ENCODE peak calls at places on chromosome 12, in eight cellular contexts. One of them, this sample, is unnamed.
A peak's percentile ranks its signal among the peaks of the same experiment; 100 is the strongest.

GRCh38 chr12:54967461-54967860 is 17.1 kb downstream of the TESPA1 start:
- DNase-seq in lower leg skin: peak; percentile 23
- DNase-seq in CD8-positive, alpha-beta T cell: no peak
- DNase-seq in GM12864: no peak
- DNase-seq in A673: no peak
- DNase-seq in AG10803: no peak
- DNase-seq in astrocyte of the cerebellum: no peak
- DNase-seq in hepatocyte: no peak
- DNase-seq in this sample: no peak

GRCh38 chr12:12333980-12334709 is 15.9 kb downstream of the MANSC1 start:
- DNase-seq in lower leg skin: no peak
- DNase-seq in CD8-positive, alpha-beta T cell: peak; percentile 78
- DNase-seq in GM12864: no peak
- DNase-seq in A673: peak; percentile 75
- DNase-seq in AG10803: peak; percentile 44
- DNase-seq in astrocyte of the cerebellum: no peak
- DNase-seq in hepatocyte: peak; percentile 67
- DNase-seq in this sample: peak; percentile 86

GRCh38 chr12:127500513-127500912 is 766.5 kb upstream of the TMEM132C start:
- DNase-seq in lower leg skin: no peak
- DNase-seq in CD8-positive, alpha-beta T cell: no peak
- DNase-seq in GM12864: no peak
- DNase-seq in A673: no peak
- DNase-seq in AG10803: no peak
- DNase-seq in astrocyte of the cerebellum: no peak
- DNase-seq in hepatocyte: no peak
- DNase-seq in this sample: no peak

GRCh38 chr12:80936642-80937390 is 918 bp downstream of the LIN7A start:
- DNase-seq in lower leg skin: no peak
- DNase-seq in CD8-positive, alpha-beta T cell: no peak
- DNase-seq in GM12864: peak; percentile 3
- DNase-seq in A673: peak; percentile 64
- DNase-seq in AG10803: peak; percentile 41
- DNase-seq in astrocyte of the cerebellum: no peak
- DNase-seq in hepatocyte: peak; percentile 63
- DNase-seq in this sample: peak; percentile 27

GRCh38 chr12:57904848-57905811 is 36.2 kb upstream of the ATP23 start:
- DNase-seq in lower leg skin: peak; percentile 88
- DNase-seq in CD8-positive, alpha-beta T cell: peak; percentile 87
- DNase-seq in GM12864: peak; percentile 52
- DNase-seq in A673: peak; percentile 94
- DNase-seq in AG10803: peak; percentile 83
- DNase-seq in astrocyte of the cerebellum: peak; percentile 85
- DNase-seq in hepatocyte: peak; percentile 94
- DNase-seq in this sample: peak; percentile 89

GRCh38 chr12:120538281-120539156 is 4.4 kb downstream of the RNF10 start:
- DNase-seq in lower leg skin: no peak
- DNase-seq in CD8-positive, alpha-beta T cell: no peak
- DNase-seq in GM12864: no peak
- DNase-seq in A673: peak; percentile 61
- DNase-seq in AG10803: peak; percentile 62
- DNase-seq in astrocyte of the cerebellum: peak; percentile 64
- DNase-seq in hepatocyte: peak; percentile 57
- DNase-seq in this sample: peak; percentile 49

GRCh38 chr12:49949124-49949845 is 1.3 kb upstream of the AQP2 start:
- DNase-seq in lower leg skin: no peak
- DNase-seq in CD8-positive, alpha-beta T cell: no peak
- DNase-seq in GM12864: no peak
- DNase-seq in A673: no peak
- DNase-seq in AG10803: no peak
- DNase-seq in astrocyte of the cerebellum: no peak
- DNase-seq in hepatocyte: no peak
- DNase-seq in this sample: no peak

GRCh38 chr12:132771126-132771838 is 9.7 kb upstream of the ANKLE2 start:
- DNase-seq in lower leg skin: no peak
- DNase-seq in CD8-positive, alpha-beta T cell: peak; percentile 65
- DNase-seq in GM12864: peak; percentile 73
- DNase-seq in A673: no peak
- DNase-seq in AG10803: peak; percentile 58
- DNase-seq in astrocyte of the cerebellum: no peak
- DNase-seq in hepatocyte: no peak
- DNase-seq in this sample: peak; percentile 91

GRCh38 chr12:1533602-1534304 is 60.6 kb downstream of the FBXL14 start:
- DNase-seq in lower leg skin: no peak
- DNase-seq in CD8-positive, alpha-beta T cell: peak; percentile 63
- DNase-seq in GM12864: peak; percentile 57
- DNase-seq in A673: peak; percentile 41
- DNase-seq in AG10803: no peak
- DNase-seq in astrocyte of the cerebellum: peak; percentile 76
- DNase-seq in hepatocyte: no peak
- DNase-seq in this sample: peak; percentile 86

GRCh38 chr12:39440781-39441180 is 2.1 kb downstream of the KIF21A start:
- DNase-seq in lower leg skin: no peak
- DNase-seq in CD8-positive, alpha-beta T cell: no peak
- DNase-seq in GM12864: no peak
- DNase-seq in A673: no peak
- DNase-seq in AG10803: no peak
- DNase-seq in astrocyte of the cerebellum: no peak
- DNase-seq in hepatocyte: peak; percentile 8
- DNase-seq in this sample: no peak

GRCh38 chr12:12384601-12385321 is 27.9 kb downstream of the BORCS5 start:
- DNase-seq in lower leg skin: no peak
- DNase-seq in CD8-positive, alpha-beta T cell: peak; percentile 58
- DNase-seq in GM12864: no peak
- DNase-seq in A673: no peak
- DNase-seq in AG10803: no peak
- DNase-seq in astrocyte of the cerebellum: no peak
- DNase-seq in hepatocyte: peak; percentile 52
- DNase-seq in this sample: peak; percentile 35

GRCh38 chr12:70427611-70428010 is 61.5 kb downstream of the KCNMB4 start:
- DNase-seq in lower leg skin: no peak
- DNase-seq in CD8-positive, alpha-beta T cell: no peak
- DNase-seq in GM12864: no peak
- DNase-seq in A673: no peak
- DNase-seq in AG10803: peak; percentile 48
- DNase-seq in astrocyte of the cerebellum: no peak
- DNase-seq in hepatocyte: no peak
- DNase-seq in this sample: no peak

GRCh38 chr12:81077686-81078441 is at the start of gene ACSS3:
- DNase-seq in lower leg skin: peak; percentile 21
- DNase-seq in CD8-positive, alpha-beta T cell: no peak
- DNase-seq in GM12864: no peak
- DNase-seq in A673: peak; percentile 66
- DNase-seq in AG10803: peak; percentile 28
- DNase-seq in astrocyte of the cerebellum: no peak
- DNase-seq in hepatocyte: peak; percentile 57
- DNase-seq in this sample: no peak

GRCh38 chr12:54526800-54527630 is 22.4 kb upstream of the PDE1B start:
- DNase-seq in lower leg skin: no peak
- DNase-seq in CD8-positive, alpha-beta T cell: no peak
- DNase-seq in GM12864: no peak
- DNase-seq in A673: peak; percentile 72
- DNase-seq in AG10803: peak; percentile 14
- DNase-seq in astrocyte of the cerebellum: no peak
- DNase-seq in hepatocyte: peak; percentile 54
- DNase-seq in this sample: peak; percentile 28

GRCh38 chr12:94674835-94675234 is 24.5 kb upstream of the TMCC3 start:
- DNase-seq in lower leg skin: peak; percentile 65
- DNase-seq in CD8-positive, alpha-beta T cell: no peak
- DNase-seq in GM12864: no peak
- DNase-seq in A673: no peak
- DNase-seq in AG10803: no peak
- DNase-seq in astrocyte of the cerebellum: no peak
- DNase-seq in hepatocyte: no peak
- DNase-seq in this sample: no peak

GRCh38 chr12:42887657-42888056 is 298.1 kb upstream of the PRICKLE1 start:
- DNase-seq in lower leg skin: no peak
- DNase-seq in CD8-positive, alpha-beta T cell: no peak
- DNase-seq in GM12864: no peak
- DNase-seq in A673: no peak
- DNase-seq in AG10803: no peak
- DNase-seq in astrocyte of the cerebellum: no peak
- DNase-seq in hepatocyte: no peak
- DNase-seq in this sample: no peak

GRCh38 chr12:97681612-97682504 is 219.3 kb downstream of the RMST start:
- DNase-seq in lower leg skin: no peak
- DNase-seq in CD8-positive, alpha-beta T cell: no peak
- DNase-seq in GM12864: peak; percentile 36
- DNase-seq in A673: no peak
- DNase-seq in AG10803: no peak
- DNase-seq in astrocyte of the cerebellum: no peak
- DNase-seq in hepatocyte: no peak
- DNase-seq in this sample: peak; percentile 40

GRCh38 chr12:78636253-78636855 is 228.2 kb upstream of the SYT1 start:
- DNase-seq in lower leg skin: no peak
- DNase-seq in CD8-positive, alpha-beta T cell: no peak
- DNase-seq in GM12864: no peak
- DNase-seq in A673: peak; percentile 83
- DNase-seq in AG10803: peak; percentile 55
- DNase-seq in astrocyte of the cerebellum: no peak
- DNase-seq in hepatocyte: no peak
- DNase-seq in this sample: no peak

GRCh38 chr12:47273191-47273626 is 193.4 kb upstream of the AMIGO2 start:
- DNase-seq in lower leg skin: no peak
- DNase-seq in CD8-positive, alpha-beta T cell: no peak
- DNase-seq in GM12864: no peak
- DNase-seq in A673: no peak
- DNase-seq in AG10803: no peak
- DNase-seq in astrocyte of the cerebellum: peak; percentile 12
- DNase-seq in hepatocyte: no peak
- DNase-seq in this sample: no peak

GRCh38 chr12:49706351-49707126 is 666 bp downstream of the FMNL3 start:
- DNase-seq in lower leg skin: peak; percentile 15
- DNase-seq in CD8-positive, alpha-beta T cell: no peak
- DNase-seq in GM12864: no peak
- DNase-seq in A673: peak; percentile 58
- DNase-seq in AG10803: peak; percentile 42
- DNase-seq in astrocyte of the cerebellum: peak; percentile 16
- DNase-seq in hepatocyte: peak; percentile 42
- DNase-seq in this sample: no peak

GRCh38 chr12:126228936-126229335 is 1163.7 kb downstream of the AACS start:
- DNase-seq in lower leg skin: no peak
- DNase-seq in CD8-positive, alpha-beta T cell: no peak
- DNase-seq in GM12864: no peak
- DNase-seq in A673: no peak
- DNase-seq in AG10803: no peak
- DNase-seq in astrocyte of the cerebellum: no peak
- DNase-seq in hepatocyte: no peak
- DNase-seq in this sample: no peak
- H3K4me3 ChIP-seq in lower leg skin: no peak overlapping the region
- H3K4me3 ChIP-seq in CD8-positive, alpha-beta T cell: no peak overlapping the region
- H3K4me3 ChIP-seq in GM12864: no peak overlapping the region
- H3K4me3 ChIP-seq in A673: no peak overlapping the region
- H3K4me3 ChIP-seq in AG10803: no peak overlapping the region
- H3K4me3 ChIP-seq in astrocyte of the cerebellum: no peak overlapping the region
- H3K4me3 ChIP-seq in hepatocyte: no peak overlapping the region
- H3K4me3 ChIP-seq in this sample: no peak overlapping the region

DNA sequence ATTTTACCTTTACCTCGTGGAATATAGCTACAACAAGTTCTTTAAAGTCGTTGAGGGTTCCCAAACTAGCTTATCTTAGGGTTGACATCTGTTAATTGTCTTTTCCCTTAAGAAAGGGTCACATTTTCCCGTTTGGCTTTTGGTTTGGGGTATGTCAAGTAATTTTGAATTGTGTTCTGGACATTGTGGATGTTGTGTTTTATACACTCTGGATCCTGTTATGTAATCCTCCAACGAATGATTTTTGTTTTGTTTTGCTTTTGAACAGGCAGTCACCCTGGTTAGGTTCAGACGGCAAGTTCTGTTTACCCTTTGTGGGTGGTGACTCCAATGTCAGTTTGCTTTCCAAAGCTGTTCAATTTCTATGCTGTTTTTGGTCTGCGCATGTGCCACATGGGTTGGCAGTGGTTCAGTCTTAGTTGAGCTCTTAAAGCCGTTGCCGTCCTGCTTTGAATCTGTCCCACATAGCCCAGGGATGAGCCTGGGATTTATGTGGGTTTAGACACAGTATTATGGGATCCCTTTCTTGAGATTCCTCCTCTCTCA is 84.8 kb downstream of the TESC start:
- DNase-seq in lower leg skin: no peak
- DNase-seq in CD8-positive, alpha-beta T cell: no peak
- DNase-seq in GM12864: no peak
- DNase-seq in A673: no peak
- DNase-seq in AG10803: no peak
- DNase-seq in astrocyte of the cerebellum: no peak
- DNase-seq in hepatocyte: no peak
- DNase-seq in this sample: no peak
- TF ChIP-seq CTCF in lower leg skin: no peak
- TF ChIP-seq CTCF in CD8-positive, alpha-beta T cell: no peak
- TF ChIP-seq CTCF in GM12864: no peak
- TF ChIP-seq CTCF in A673: no peak
- TF ChIP-seq CTCF in AG10803: no peak
- TF ChIP-seq CTCF in astrocyte of the cerebellum: no peak
- TF ChIP-seq CTCF in hepatocyte: no peak
- TF ChIP-seq CTCF in this sample: no peak

DNA sequence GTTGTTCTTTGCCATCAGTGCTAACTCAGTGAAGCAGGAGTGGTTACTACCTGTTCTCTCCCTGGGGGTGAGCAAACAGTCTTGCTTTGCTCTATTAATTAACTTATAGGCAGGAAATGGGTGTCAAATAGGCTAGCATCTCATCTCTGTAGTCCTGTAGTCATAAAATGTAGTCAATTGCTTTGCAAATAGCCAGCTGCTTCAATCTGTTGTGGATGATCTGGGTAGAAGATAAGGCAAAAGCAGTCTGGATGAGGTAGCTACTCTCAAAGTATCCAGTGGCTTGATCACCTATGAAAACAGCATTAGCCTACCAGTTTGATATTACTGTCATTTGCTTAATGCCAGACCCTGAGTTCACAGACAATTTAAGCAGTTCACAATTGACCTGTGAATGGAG is 369.0 kb upstream of the TMTC1 start:
- DNase-seq in lower leg skin: no peak
- DNase-seq in CD8-positive, alpha-beta T cell: no peak
- DNase-seq in GM12864: no peak
- DNase-seq in A673: no peak
- DNase-seq in AG10803: no peak
- DNase-seq in astrocyte of the cerebellum: no peak
- DNase-seq in hepatocyte: no peak
- DNase-seq in this sample: no peak
- H3K4me3 ChIP-seq in lower leg skin: no peak overlapping the region
- H3K4me3 ChIP-seq in CD8-positive, alpha-beta T cell: no peak overlapping the region
- H3K4me3 ChIP-seq in GM12864: no peak overlapping the region
- H3K4me3 ChIP-seq in A673: no peak overlapping the region
- H3K4me3 ChIP-seq in AG10803: no peak overlapping the region
- H3K4me3 ChIP-seq in astrocyte of the cerebellum: no peak overlapping the region
- H3K4me3 ChIP-seq in hepatocyte: no peak overlapping the region
- H3K4me3 ChIP-seq in this sample: no peak overlapping the region

DNA sequence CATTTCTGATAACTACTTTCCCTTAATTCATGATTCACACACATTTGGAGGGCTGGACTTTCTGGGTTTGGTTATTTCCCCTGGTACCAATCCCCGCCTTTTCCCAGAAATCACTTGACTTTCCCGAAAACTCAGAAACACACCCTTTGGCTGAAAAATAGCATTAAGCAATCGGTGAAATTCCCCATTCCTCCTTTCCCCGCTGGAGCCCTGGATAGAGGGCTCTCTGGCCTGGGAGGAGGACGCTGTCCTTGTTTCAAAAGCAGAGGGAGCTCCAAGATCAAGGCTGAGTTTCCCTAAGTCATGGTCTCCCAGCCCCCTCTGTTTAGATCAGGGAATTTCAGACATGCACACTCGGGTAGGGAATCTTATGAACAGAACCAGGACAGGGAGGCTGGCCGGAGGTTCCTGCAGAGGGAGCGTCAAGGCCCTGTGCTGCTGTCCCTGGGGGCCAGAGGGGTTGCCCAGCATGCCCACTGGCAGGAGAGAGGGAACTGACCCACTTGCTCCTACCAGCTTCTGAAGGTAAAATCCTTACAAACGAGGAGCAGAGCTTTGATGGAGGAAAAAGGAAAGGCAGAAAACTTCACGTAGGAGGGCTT is at the start of gene C1S:
- DNase-seq in lower leg skin: peak; percentile 84
- DNase-seq in CD8-positive, alpha-beta T cell: no peak
- DNase-seq in GM12864: no peak
- DNase-seq in A673: peak; percentile 42
- DNase-seq in AG10803: peak; percentile 99
- DNase-seq in astrocyte of the cerebellum: peak; percentile 89
- DNase-seq in hepatocyte: peak; percentile 87
- DNase-seq in this sample: no peak
- TF ChIP-seq CTCF in lower leg skin: no peak
- TF ChIP-seq CTCF in CD8-positive, alpha-beta T cell: no peak
- TF ChIP-seq CTCF in GM12864: no peak
- TF ChIP-seq CTCF in A673: peak; percentile 40
- TF ChIP-seq CTCF in AG10803: peak; percentile 96
- TF ChIP-seq CTCF in astrocyte of the cerebellum: peak; percentile 86
- TF ChIP-seq CTCF in hepatocyte: peak; percentile 72
- TF ChIP-seq CTCF in this sample: no peak

This sample was measured in GM12865.